ENCODE peak calls at places on chromosomes 16 and 17, in seven cellular contexts. Z, E, J, P, Y, R and N are unnamed samples.

GRCh38 chr16:80006175-80006895 is 405.8 kb upstream of the MAF start:
- DNase-seq in Z (peak), E (no peak), J (no peak), P (no peak), Y (no peak), R (peak), N (peak)

GRCh38 chr16:70693231-70693671 is 7.4 kb upstream of the MTSS2 start:
- DNase-seq in Z (no peak), E (no peak), J (no peak), P (no peak), Y (no peak), R (peak), N (no peak)

GRCh38 chr16:57564571-57565270 is 22.3 kb downstream of the ADGRG5 start:
- DNase-seq in Z (no peak), E (no peak), J (no peak), P (no peak), Y (no peak), R (peak), N (no peak)

GRCh38 chr17:77863814-77864161 is 94.7 kb upstream of the TNRC6C start:
- DNase-seq in Z (peak), E (no peak), J (no peak), P (no peak), Y (no peak), R (peak), N (peak)

GRCh38 chr17:27644586-27644985 is 13.6 kb downstream of the LGALS9 start:
- DNase-seq in Z (no peak), E (no peak), J (peak), P (no peak), Y (no peak), R (peak), N (no peak)

GRCh38 chr17:78802459-78802858 is 20.4 kb upstream of the CYTH1 start:
- DNase-seq in Z (no peak), E (no peak), J (no peak), P (no peak), Y (no peak), R (no peak), N (no peak)

GRCh38 chr17:14282700-14283099 is 18.2 kb upstream of the HS3ST3B1 start:
- DNase-seq in Z (no peak), E (no peak), J (no peak), P (no peak), Y (no peak), R (no peak), N (no peak)

GRCh38 chr16:25893332-25893731 is 201.6 kb downstream of the HS3ST4 start:
- DNase-seq in Z (no peak), E (no peak), J (no peak), P (no peak), Y (no peak), R (no peak), N (no peak)

GRCh38 chr17:31535581-31535981 is 144.1 kb downstream of the RAB11FIP4 start:
- DNase-seq in Z (peak), E (no peak), J (no peak), P (no peak), Y (no peak), R (no peak), N (no peak)

GRCh38 chr16:14088155-14088753 is 17.1 kb downstream of the MRTFB start:
- DNase-seq in Z (no peak), E (no peak), J (no peak), P (no peak), Y (no peak), R (peak), N (no peak)

GRCh38 chr17:5629133-5629532 is 44.8 kb upstream of the NLRP1 start:
- DNase-seq in Z (no peak), E (no peak), J (no peak), P (no peak), Y (no peak), R (peak), N (no peak)

GRCh38 chr16:86398201-86398600 is 112.1 kb upstream of the FOXF1 start:
- DNase-seq in Z (no peak), E (no peak), J (no peak), P (no peak), Y (no peak), R (no peak), N (no peak)

GRCh38 chr17:17840751-17841591 is 4.2 kb upstream of the SREBF1 start:
- DNase-seq in Z (no peak), E (no peak), J (no peak), P (no peak), Y (no peak), R (peak), N (no peak)

GRCh38 chr17:21218101-21218500 is 4.1 kb upstream of the TMEM11 start:
- DNase-seq in Z (no peak), E (no peak), J (no peak), P (no peak), Y (no peak), R (peak), N (no peak)

GRCh38 chr16:85662976-85663830 is 25.6 kb downstream of the GINS2 start:
- DNase-seq in Z (no peak), E (no peak), J (no peak), P (no peak), Y (no peak), R (no peak), N (no peak)

GRCh38 chr16:18950469-18951185 is 24.4 kb upstream of the SMG1 start:
- DNase-seq in Z (no peak), E (no peak), J (no peak), P (no peak), Y (no peak), R (no peak), N (no peak)

GRCh38 chr17:48587276-48588073 is 2.6 kb downstream of the HOXB3 start:
- DNase-seq in Z (no peak), E (no peak), J (no peak), P (no peak), Y (no peak), R (no peak), N (no peak)

GRCh38 chr16:75310541-75310940 is 59.1 kb upstream of the BCAR1 start:
- DNase-seq in Z (no peak), E (no peak), J (no peak), P (no peak), Y (no peak), R (no peak), N (no peak)

GRCh38 chr17:50344712-50345380 is 1.1 kb upstream of the XYLT2 start:
- DNase-seq in Z (no peak), E (no peak), J (peak), P (no peak), Y (no peak), R (no peak), N (peak)

GRCh38 chr17:8965394-8966168 is at the start of gene PIK3R5:
- DNase-seq in Z (peak), E (no peak), J (peak), P (no peak), Y (no peak), R (no peak), N (peak)

GRCh38 chr16:1908081-1908633 is 10.1 kb downstream of the HS3ST6 start:
- DNase-seq in Z (no peak), E (no peak), J (no peak), P (no peak), Y (no peak), R (no peak), N (no peak)

DNA sequence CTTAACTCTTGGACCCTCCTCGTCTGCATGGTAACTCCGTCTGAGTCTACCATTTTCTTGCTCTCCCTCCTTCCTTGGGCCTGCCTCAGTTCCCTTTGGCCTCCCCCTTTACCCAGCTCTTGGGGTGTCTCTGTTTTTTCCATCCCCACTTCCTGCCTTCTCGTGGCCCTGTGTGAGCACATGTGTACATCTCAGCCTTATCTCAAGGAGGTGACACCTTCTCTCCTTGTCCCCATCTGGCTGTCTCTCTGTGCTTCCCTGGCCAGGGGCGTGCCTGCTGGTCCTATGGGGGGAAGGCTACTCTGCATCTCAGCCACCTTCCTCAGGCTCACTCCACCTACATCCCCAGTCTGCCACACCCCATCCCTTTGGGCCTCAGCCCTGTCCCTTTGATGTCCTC is 6.6 kb downstream of the CTF1 start:
- DNase-seq in Z (no peak), E (no peak), J (no peak), P (no peak), Y (no peak), R (no peak), N (no peak)
- H3K4me3 ChIP-seq in Z (no peak), E (no peak), J (no peak), P (no peak), Y (no peak), R (peak), N (no peak)

DNA sequence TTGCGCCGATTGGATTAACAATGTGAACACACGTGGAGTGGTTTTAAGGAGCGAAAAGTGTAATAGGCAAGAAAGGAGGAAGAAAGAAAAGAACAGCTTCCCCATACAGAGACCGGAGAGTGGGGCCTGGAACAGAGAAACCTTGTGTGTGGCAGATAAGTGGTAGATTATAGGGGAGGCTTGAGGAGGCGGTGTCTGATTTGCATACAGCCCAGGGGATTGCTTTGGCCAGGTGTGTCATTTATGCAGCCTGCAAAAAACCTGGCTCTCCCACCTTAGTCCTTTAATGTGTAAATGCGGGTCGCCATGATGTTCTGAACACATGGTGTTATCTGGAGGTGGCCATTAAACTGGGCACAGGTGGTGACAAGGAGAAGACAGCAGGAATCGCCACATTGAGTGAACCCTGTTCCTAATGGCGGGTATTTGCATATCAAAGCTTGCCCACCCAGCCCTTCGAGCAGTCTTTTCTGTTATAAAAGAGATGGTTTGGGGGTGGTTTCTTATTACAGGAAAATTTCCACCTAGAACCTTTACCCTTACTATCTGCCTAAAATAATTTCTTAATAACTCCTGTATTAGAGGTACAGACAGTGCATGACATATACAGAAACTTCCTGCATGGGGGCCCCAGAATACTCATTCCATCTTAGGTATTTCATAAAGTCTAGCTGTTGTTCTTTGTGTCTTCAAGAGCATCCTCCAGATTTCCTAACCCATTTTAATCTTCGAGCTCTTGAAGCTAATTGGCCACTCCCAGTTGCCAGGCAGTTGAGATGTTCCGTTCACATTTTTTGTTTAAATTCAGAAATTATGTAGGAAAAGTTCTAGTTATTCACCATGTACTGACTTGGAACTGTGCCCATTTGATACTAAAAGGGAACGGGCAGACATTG is 292.5 kb downstream of the RBFOX1 start:
- DNase-seq in Z (no peak), E (no peak), J (no peak), P (no peak), Y (no peak), R (no peak), N (no peak)
- H3K4me3 ChIP-seq in Z (no peak), E (no peak), J (no peak), P (no peak), Y (no peak), R (no peak), N (no peak)

GRCh38 chr16:5008311-5008731 is 25.4 kb downstream of the NAGPA start:
- DNase-seq in Z (no peak), E (no peak), J (no peak), P (no peak), Y (no peak), R (no peak), N (no peak)

GRCh38 chr16:5005916-5006315 is 27.8 kb downstream of the NAGPA start:
- DNase-seq in Z (no peak), E (no peak), J (no peak), P (no peak), Y (no peak), R (no peak), N (no peak)

GRCh38 chr16:5004311-5004710 is 29.4 kb downstream of the NAGPA start:
- DNase-seq in Z (no peak), E (no peak), J (no peak), P (no peak), Y (no peak), R (no peak), N (no peak)

GRCh38 chr16:5007256-5007655 is 26.5 kb downstream of the NAGPA start:
- DNase-seq in Z (no peak), E (no peak), J (no peak), P (no peak), Y (no peak), R (no peak), N (no peak)

GRCh38 chr16:5006348-5007193 is 27.2 kb downstream of the NAGPA start:
- DNase-seq in Z (no peak), E (no peak), J (no peak), P (no peak), Y (no peak), R (no peak), N (no peak)
- H3K4me3 ChIP-seq in Z (no peak), E (no peak), J (no peak), P (no peak), Y (no peak), R (no peak), N (no peak)

DNA sequence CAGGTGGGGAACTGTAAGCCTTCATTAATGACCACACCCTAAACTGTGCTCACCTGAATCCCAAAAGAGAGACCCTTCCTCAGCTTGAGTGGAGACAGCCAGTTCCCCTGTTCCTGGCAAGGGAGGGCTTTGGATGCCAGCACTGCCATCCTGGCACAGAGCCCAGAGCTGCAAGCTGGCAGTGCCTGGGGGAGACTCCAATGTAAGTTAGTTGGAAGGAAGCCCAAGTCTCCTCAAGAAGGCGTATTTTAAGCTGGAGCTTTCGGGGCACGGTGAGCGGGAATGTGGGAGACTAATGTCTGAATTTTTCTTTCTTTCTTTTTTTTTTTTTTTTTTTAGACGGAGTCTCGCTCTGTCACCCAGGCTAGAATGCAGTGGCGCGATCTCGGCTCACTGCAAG is 4.7 kb downstream of the CDC42EP4 start:
- DNase-seq in Z (peak), E (no peak), J (no peak), P (no peak), Y (peak), R (no peak), N (no peak)
- H3K4me3 ChIP-seq in Z (no peak), E (no peak), J (no peak), P (no peak), Y (no peak), R (no peak), N (no peak)

GRCh38 chr17:2061441-2061797 is 6.5 kb downstream of the HIC1 start:
- DNase-seq in Z (no peak), E (no peak), J (no peak), P (no peak), Y (no peak), R (no peak), N (no peak)

GRCh38 chr17:2060681-2061440 is 6.0 kb downstream of the HIC1 start:
- DNase-seq in Z (no peak), E (no peak), J (peak), P (no peak), Y (no peak), R (no peak), N (no peak)

GRCh38 chr17:2063306-2064146 is 8.6 kb downstream of the HIC1 start:
- DNase-seq in Z (peak), E (no peak), J (no peak), P (no peak), Y (no peak), R (peak), N (no peak)

GRCh38 chr17:2064147-2064489 is 9.2 kb downstream of the HIC1 start:
- DNase-seq in Z (no peak), E (no peak), J (no peak), P (no peak), Y (no peak), R (peak), N (no peak)

DNA sequence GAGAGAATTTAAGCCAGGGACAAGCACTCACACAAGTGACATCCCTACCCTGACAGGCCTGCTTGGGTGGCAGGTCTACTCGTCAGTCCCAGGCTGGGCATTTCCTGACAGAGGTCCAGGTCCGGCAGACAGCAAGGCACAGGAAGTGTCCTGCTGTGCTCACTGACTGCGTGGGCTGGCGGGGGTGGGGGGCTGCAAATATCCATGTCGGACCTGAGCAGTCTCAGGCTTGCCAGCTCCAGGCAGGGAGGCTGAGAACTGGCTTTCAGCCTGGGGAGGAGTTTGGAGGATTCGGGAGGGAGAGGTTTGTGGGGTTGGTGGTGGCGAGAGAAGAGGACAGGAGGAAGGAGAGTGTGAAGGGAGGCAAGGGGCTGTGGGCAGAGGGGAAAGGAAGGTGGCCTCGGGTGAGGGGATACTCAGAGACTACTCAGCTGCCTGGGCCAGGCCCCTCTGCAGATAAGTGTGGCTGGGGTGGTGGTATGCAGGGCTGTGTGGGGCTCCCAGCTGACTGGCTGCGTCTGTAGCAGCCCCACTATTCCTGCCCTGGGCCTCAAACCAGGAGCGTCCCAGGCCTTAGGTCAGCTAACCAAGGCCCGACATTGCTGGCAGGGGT is 7.8 kb downstream of the HIC1 start:
- DNase-seq in Z (no peak), E (no peak), J (peak), P (no peak), Y (no peak), R (peak), N (no peak)
- H3K4me3 ChIP-seq in Z (no peak), E (no peak), J (no peak), P (no peak), Y (no peak), R (no peak), N (no peak)

DNA sequence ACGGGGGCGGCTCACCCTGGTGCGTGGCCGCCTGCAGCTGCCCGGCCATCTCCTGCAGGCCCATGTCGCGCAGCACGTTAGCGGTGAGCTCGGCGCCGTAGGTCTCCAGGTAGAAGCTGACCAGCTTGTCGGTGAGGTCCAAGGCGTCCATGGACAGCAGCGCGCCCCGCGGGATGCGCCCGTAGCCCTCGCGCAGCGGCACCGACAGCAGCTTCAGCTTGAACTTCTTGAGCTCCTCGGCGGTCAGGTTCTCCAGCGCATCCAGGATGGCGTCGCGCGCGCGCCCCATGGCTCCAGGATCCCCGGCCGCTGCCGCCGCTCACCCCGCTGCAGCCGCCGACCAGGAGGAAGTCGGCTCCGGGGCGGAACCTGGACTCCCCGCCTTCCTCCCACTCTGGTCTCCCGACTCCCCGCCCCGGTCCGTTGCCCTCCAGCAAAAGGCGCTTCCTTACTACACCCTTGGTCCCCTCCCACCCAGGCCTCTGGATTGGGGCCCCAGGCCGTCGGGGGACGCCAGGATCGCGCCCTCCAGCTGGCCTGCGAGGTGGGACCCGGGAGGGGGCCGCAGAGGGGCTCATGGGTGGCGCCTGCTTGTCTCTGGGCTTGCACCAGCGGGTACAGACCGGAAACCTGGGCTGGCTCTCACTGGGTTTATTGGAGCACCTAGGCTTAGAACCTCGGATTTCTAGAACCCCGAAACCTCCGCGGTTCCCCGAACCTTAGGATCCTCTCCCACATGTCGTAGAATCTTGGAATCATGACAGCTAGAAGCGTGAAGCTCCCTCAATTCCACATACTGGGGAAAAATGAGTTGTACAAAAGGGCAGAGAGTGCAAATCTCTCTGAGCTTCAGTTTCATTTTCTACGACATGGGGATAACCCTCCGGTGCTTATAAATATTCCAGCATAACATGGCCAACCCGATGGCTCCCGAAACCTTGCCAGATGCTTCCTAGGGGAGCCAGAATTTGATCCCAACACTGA is at the start of gene PYCARD:
- DNase-seq in Z (peak), E (no peak), J (peak), P (peak), Y (peak), R (peak), N (peak)
- H3K4me3 ChIP-seq in Z (peak), E (peak), J (peak), P (peak), Y (peak), R (peak), N (peak)

DNA sequence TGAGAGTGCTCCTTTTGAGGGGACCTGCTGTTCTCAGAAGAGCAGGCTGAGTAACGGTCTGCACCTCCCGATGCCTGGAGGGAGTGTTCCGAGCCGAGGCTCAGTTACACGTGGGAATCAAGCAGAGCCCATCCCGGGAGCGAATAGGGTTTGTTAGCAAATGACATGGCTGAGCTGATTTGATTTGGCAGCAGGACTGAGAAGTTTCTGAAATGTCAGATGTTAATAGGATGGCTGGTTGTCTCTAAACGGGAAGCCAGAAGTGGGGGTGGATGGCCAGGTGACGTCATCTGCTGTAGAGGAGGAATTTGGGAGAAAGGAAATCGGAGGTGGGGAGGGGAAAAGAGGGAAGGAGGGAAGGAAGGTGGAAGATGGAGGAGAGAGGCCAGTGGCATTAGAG is 128.0 kb downstream of the RAP1GAP2 start:
- DNase-seq in Z (no peak), E (no peak), J (no peak), P (no peak), Y (no peak), R (peak), N (no peak)
- H3K4me3 ChIP-seq in Z (no peak), E (no peak), J (no peak), P (no peak), Y (no peak), R (peak), N (no peak)